ENCODE peak calls at places on chromosomes 4 and X, in six cellular contexts. F, Y, U, B, H and M are unnamed samples.

GRCh38 chrX:110156167-110156754 is 153.3 kb downstream of the TMEM164 start:
- DNase-seq in F (no peak), Y (no peak), U (no peak), B (no peak), H (no peak), M (no peak)

GRCh38 chr4:35253331-35253730 is 991.0 kb downstream of the ARAP2 start:
- DNase-seq in F (no peak), Y (no peak), U (no peak), B (no peak), H (no peak), M (no peak)

GRCh38 chr4:140995058-140995457 is 138.2 kb downstream of the RNF150 start:
- DNase-seq in F (no peak), Y (peak), U (no peak), B (no peak), H (peak), M (peak)

GRCh38 chr4:72770708-72771107 is 201.7 kb upstream of the ADAMTS3 start:
- DNase-seq in F (no peak), Y (no peak), U (no peak), B (no peak), H (no peak), M (no peak)

GRCh38 chr4:78552398-78553396 is 1.1 kb downstream of the ANXA3 start:
- DNase-seq in F (no peak), Y (no peak), U (no peak), B (peak), H (peak), M (no peak)

GRCh38 chrX:20623448-20623847 is 356.7 kb upstream of the RPS6KA3 start:
- DNase-seq in F (no peak), Y (no peak), U (no peak), B (peak), H (no peak), M (peak)

GRCh38 chr4:184503869-184504300 is 29.5 kb upstream of the IRF2 start:
- DNase-seq in F (no peak), Y (no peak), U (no peak), B (no peak), H (no peak), M (no peak)

GRCh38 chr4:79597266-79597665 is 189.2 kb upstream of the GK2 start:
- DNase-seq in F (no peak), Y (no peak), U (no peak), B (no peak), H (no peak), M (peak)

GRCh38 chr4:186910385-186910784 is 186.7 kb upstream of the FAT1 start:
- DNase-seq in F (no peak), Y (no peak), U (no peak), B (no peak), H (no peak), M (no peak)

GRCh38 chr4:28654618-28655017 is 1794.0 kb downstream of the STIM2 start:
- DNase-seq in F (no peak), Y (no peak), U (no peak), B (no peak), H (no peak), M (no peak)

GRCh38 chrX:24203072-24203808 is 53.7 kb downstream of the ZFX start:
- DNase-seq in F (no peak), Y (no peak), U (peak), B (no peak), H (peak), M (no peak)

GRCh38 chr4:17778431-17778830 is 3.0 kb downstream of the FAM184B start:
- DNase-seq in F (no peak), Y (no peak), U (no peak), B (no peak), H (no peak), M (no peak)

GRCh38 chr4:143186634-143187033 is 1.9 kb downstream of the USP38 start:
- DNase-seq in F (no peak), Y (no peak), U (no peak), B (no peak), H (no peak), M (no peak)

GRCh38 chr4:161364681-161365080 is 799.1 kb downstream of the FSTL5 start:
- DNase-seq in F (no peak), Y (no peak), U (no peak), B (no peak), H (no peak), M (no peak)

DNA sequence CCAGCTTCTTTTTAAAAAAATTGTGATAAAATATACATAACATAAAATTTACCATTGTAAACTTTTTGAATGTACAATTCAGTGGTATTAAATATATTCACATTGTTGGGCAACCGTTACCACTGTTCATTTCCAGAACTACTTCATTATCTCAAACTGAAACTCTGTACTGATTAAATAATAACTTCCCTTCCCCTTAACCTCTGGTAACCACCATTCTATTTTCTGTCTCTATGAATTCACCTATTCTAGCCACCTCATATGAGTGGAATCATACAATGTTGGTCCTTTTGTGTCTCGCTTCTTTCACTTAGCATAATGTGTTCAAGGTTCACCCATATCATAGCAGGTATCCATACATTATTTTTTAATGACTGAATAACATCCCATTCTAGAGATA is 8.3 kb downstream of the GPR50 start:
- DNase-seq in F (no peak), Y (no peak), U (no peak), B (no peak), H (no peak), M (no peak)
- H3K4me3 ChIP-seq in F (no peak), Y (no peak), U (no peak), B (no peak), H (no peak), M (no peak)

DNA sequence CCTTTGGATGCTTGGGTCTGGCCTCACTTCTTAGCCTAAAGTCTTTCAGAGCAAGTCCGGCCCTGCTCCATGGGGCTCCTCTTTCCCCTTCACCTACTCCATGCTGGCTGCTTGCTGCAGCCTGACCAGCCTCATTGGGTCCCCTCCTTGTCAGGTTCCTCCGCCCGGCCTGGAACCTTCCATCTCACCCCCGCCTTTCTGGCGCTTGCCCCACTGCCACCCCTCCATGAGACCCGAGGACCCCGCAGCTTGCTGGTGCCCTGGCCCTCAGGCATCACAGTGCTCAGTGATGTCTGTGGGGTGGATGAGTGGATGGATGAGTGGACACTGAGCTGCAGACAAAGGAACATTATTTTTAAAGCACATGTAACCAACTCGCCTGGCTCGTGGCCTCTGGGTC is 24.7 kb downstream of the SORCS2 start:
- DNase-seq in F (no peak), Y (no peak), U (no peak), B (no peak), H (no peak), M (no peak)
- TF ChIP-seq CTCF in F (no peak), Y (no peak), U (no peak), B (no peak), H (no peak), M (no peak)

GRCh38 chrX:16725067-16725466 is 5.7 kb downstream of the SYAP1 start:
- DNase-seq in F (no peak), Y (no peak), U (no peak), B (no peak), H (no peak), M (no peak)

GRCh38 chrX:16718824-16719333 is 533 bp upstream of the SYAP1 start:
- DNase-seq in F (no peak), Y (no peak), U (no peak), B (no peak), H (no peak), M (no peak)

GRCh38 chrX:16722481-16722880 is 3.1 kb downstream of the SYAP1 start:
- DNase-seq in F (no peak), Y (no peak), U (no peak), B (no peak), H (no peak), M (no peak)

GRCh38 chrX:16714504-16714903 is 2.0 kb upstream of the CTPS2 start:
- DNase-seq in F (no peak), Y (no peak), U (no peak), B (no peak), H (no peak), M (no peak)

GRCh38 chrX:16719334-16720084 is at the start of gene SYAP1:
- DNase-seq in F (peak), Y (peak), U (peak), B (peak), H (peak), M (peak)
- TF ChIP-seq POLR2A in F (peak), Y (peak), U (peak), B (peak), H (peak), M (peak)

DNA sequence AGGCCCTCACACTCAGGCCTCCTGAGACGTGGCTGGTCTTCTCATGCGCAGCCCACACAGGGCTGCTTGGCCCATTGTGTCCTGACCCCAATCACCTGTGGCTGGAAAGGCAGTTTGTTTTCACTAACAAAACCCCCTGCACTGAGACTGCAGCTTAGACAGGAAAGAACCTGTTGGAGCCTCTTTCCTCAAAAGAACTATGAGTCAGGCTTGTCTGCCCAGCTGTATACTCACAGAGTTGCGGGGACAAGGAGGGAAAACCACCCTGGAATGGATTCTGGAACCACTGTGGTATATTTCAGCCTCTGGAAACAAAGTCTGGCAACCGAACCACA is 5.2 kb upstream of the TMEM156 start:
- DNase-seq in F (no peak), Y (no peak), U (no peak), B (no peak), H (no peak), M (no peak)
- H3K4me3 ChIP-seq in F (no peak), Y (no peak), U (no peak), B (no peak), H (no peak), M (no peak)

GRCh38 chr4:38891051-38891738 is 23.6 kb downstream of the FAM114A1 start:
- DNase-seq in F (no peak), Y (no peak), U (no peak), B (no peak), H (no peak), M (no peak)

GRCh38 chr4:38898245-38898644 is 30.6 kb downstream of the FAM114A1 start:
- DNase-seq in F (no peak), Y (no peak), U (no peak), B (no peak), H (no peak), M (no peak)

GRCh38 chr4:38889143-38889542 is 21.5 kb downstream of the FAM114A1 start:
- DNase-seq in F (peak), Y (no peak), U (no peak), B (peak), H (no peak), M (no peak)

GRCh38 chr4:38896940-38897339 is 29.3 kb downstream of the FAM114A1 start:
- DNase-seq in F (no peak), Y (no peak), U (no peak), B (no peak), H (no peak), M (no peak)

DNA sequence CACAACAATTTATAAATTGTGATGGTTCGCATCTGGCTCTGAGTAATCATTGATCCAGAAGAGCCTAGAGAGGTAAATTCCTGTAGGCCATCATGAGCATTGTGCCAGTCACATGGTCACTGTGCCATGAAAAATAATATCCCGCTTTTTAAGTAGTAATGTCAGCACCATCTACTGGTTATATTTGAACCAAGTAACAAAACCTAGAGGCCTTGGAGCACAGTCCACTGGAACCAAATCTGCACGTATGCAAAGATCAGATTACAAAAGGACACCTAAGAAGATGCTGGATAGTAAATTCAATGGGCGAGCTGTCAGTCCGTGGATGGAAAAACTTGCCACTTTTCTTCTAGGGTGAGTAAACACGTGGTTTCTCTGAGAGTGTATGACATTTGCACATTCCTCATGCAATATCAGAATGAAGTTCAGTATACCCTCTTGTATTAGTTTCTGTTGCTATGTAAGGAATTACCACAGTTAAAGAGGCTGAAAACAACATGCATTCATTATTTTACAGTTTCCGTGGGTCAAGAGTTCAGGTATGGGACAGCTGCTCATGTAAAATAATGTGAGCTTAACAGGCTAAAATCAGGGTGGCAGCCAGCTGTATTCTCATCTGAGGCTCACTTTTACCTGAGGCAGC is 26.9 kb downstream of the FAM114A1 start:
- DNase-seq in F (no peak), Y (no peak), U (no peak), B (no peak), H (no peak), M (no peak)
- TF ChIP-seq CTCF in F (peak), Y (no peak), U (no peak), B (no peak), H (no peak), M (no peak)

GRCh38 chrX:123860506-123860840 is 620 bp downstream of the XIAP start:
- DNase-seq in F (peak), Y (peak), U (no peak), B (no peak), H (no peak), M (peak)

GRCh38 chrX:123859409-123859827 is 435 bp upstream of the XIAP start:
- DNase-seq in F (peak), Y (peak), U (no peak), B (no peak), H (peak), M (peak)

GRCh38 chrX:123860983-123861382 is 1.1 kb downstream of the XIAP start:
- DNase-seq in F (no peak), Y (no peak), U (no peak), B (no peak), H (no peak), M (no peak)

GRCh38 chrX:123854329-123854728 is 5.5 kb upstream of the XIAP start:
- DNase-seq in F (no peak), Y (no peak), U (no peak), B (no peak), H (no peak), M (no peak)

DNA sequence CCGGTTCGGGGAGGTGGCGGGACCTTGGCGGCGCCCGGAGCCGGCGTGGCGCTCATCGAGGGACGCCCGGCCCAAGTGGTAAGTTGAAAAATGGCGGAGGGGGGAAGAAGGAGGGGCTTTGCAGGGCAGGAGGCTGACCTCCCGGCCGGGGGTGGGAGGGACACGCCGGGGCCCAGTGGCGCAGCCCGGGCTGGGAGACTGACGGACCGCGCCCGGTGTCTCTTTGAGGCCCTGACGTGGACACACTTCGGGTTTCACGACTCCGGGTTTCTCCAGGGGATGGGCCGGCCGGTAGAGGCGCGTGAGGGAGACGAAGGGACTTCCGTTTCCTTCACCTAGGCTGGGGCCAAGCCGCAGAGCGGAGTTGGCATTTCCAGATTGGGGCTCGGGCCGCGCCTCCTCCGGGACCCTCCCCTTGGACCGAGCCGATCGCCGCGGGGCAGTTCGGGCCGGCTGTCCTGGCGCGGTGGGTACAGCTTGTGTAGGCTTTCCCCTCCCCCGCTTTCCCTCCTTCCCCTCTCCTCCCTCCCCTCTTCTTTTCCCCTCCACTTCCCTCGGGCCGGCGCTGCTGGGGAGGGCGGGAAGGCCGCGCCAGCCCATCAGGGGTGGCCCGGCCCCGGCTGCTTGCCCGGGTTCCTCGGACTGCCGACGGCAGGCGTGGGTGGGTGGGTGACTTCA is at the start of gene XIAP:
- DNase-seq in F (peak), Y (peak), U (peak), B (peak), H (peak), M (peak)
- TF ChIP-seq POLR2A in F (peak), Y (no peak), U (peak), B (no peak), H (peak), M (peak)